ENCODE peak calls at places on chromosomes 7 and 10, in six cellular contexts. V is RWPE1, X is osteoblast, Z is brain microvascular endothelial cell, F is GM23338, M is Peyer's patch. S is an unnamed sample.

GRCh38 chr10:30034433-30035137 is 24.8 kb downstream of the JCAD start:
- DNase-seq in Z (no peak), X (no peak), F (peak), M (no peak), V (no peak), S (no peak)

GRCh38 chr7:16471933-16472332 is 6.4 kb upstream of the SOSTDC1 start:
- DNase-seq in X (no peak), F (no peak), Z (no peak), M (no peak), V (no peak), S (no peak)

GRCh38 chr10:13404305-13404759 is 56.2 kb upstream of the SEPHS1 start:
- DNase-seq in M (no peak), X (no peak), Z (peak), V (no peak), F (no peak), S (no peak)

GRCh38 chr10:119024882-119025281 is 4.6 kb upstream of the NANOS1 start:
- DNase-seq in X (no peak), Z (no peak), M (no peak), V (no peak), F (no peak), S (no peak)

GRCh38 chr10:11602357-11602756 is 9.1 kb downstream of the USP6NL start:
- DNase-seq in X (no peak), V (no peak), F (no peak), M (no peak), Z (no peak), S (no peak)

GRCh38 chr10:6065845-6066244 is 3.7 kb upstream of the IL2RA start:
- DNase-seq in X (no peak), M (no peak), Z (no peak), V (no peak), F (no peak), S (no peak)

GRCh38 chr10:11178606-11179221 is 161.0 kb downstream of the CELF2 start:
- DNase-seq in V (no peak), X (no peak), Z (peak), F (no peak), M (no peak), S (peak)

GRCh38 chr7:139094030-139094429 is 15.5 kb downstream of the ZC3HAV1 start:
- DNase-seq in V (no peak), Z (no peak), X (no peak), M (no peak), F (no peak), S (no peak)

GRCh38 chr7:111090834-111091233 is at the start of gene LRRN3:
- DNase-seq in F (peak), X (peak), M (no peak), V (no peak), Z (peak), S (no peak)

DNA sequence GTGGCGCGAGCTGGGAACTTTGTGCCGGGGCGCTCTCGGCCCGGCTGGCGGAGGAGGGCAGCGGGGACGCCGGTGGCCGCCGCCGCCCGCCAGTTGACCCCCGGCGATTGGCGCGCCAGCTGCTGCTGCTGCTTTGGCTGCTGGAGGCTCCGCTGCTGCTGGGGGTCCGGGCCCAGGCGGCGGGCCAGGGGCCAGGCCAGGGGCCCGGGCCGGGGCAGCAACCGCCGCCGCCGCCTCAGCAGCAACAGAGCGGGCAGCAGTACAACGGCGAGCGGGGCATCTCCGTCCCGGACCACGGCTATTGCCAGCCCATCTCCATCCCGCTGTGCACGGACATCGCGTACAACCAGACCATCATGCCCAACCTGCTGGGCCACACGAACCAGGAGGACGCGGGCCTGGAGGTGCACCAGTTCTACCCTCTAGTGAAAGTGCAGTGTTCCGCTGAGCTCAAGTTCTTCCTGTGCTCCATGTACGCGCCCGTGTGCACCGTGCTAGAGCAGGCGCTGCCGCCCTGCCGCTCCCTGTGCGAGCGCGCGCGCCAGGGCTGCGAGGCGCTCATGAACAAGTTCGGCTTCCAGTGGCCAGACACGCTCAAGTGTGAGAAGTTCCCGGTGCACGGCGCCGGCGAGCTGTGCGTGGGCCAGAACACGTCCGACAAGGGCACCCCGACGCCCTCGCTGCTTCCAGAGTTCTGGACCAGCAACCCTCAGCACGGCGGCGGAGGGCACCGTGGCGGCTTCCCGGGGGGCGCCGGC is 870 bp downstream of the FZD1 start:
- DNase-seq in M (peak), F (peak), Z (no peak), V (peak), X (peak), S (no peak)
- TF ChIP-seq CTCF in M (no peak), F (no peak), Z (no peak), V (no peak), X (no peak), S (no peak)

GRCh38 chr7:158910254-158911053 is 54.1 kb downstream of the DYNC2I1 start:
- DNase-seq in M (no peak), V (no peak), X (peak), F (peak), Z (no peak), S (no peak)

GRCh38 chr7:158908552-158908951 is 52.2 kb downstream of the DYNC2I1 start:
- DNase-seq in M (no peak), F (peak), X (peak), Z (no peak), V (no peak), S (no peak)

GRCh38 chr7:158912406-158912805 is 56.0 kb downstream of the DYNC2I1 start:
- DNase-seq in V (no peak), F (no peak), Z (no peak), M (no peak), X (no peak), S (no peak)

GRCh38 chr7:158911145-158911544 is 54.8 kb downstream of the DYNC2I1 start:
- DNase-seq in V (no peak), X (no peak), F (no peak), M (no peak), Z (no peak), S (no peak)

DNA sequence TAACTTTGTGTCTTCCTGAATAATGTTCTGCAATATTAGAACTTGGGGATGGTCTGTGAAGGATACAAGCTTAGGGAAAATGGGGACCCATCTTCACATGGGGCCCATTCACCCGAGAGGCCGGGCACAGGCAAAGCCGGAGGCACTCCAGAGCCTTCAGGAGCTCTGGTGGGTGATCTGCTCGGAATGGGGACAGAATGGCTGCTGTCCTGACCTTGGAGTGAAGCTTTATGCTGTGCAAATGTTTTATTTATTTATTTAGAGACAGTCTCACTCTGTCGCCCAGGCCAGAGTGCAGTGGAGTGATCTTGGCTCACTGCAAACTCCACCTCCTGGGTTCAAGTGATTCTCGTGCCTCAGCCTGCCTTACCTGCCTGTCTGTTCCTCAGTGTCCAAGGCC is 55.4 kb downstream of the DYNC2I1 start:
- DNase-seq in X (no peak), V (no peak), F (no peak), M (no peak), Z (no peak), S (no peak)
- H3K27ac ChIP-seq in X (no peak), V (no peak), F (no peak), M (no peak), Z (no peak), S (no peak)

GRCh38 chr10:116827214-116827671 is 22.1 kb upstream of the ENO4 start:
- DNase-seq in Z (no peak), F (peak), V (no peak), X (no peak), M (no peak), S (peak)
- TF ChIP-seq CTCF in Z (peak), F (peak), V (no peak), X (no peak), M (no peak), S (no peak)

GRCh38 chr10:43411536-43411935 is 2.5 kb upstream of the HNRNPF start:
- DNase-seq in Z (no peak), M (no peak), X (no peak), V (no peak), F (no peak), S (no peak)
- H3K27ac ChIP-seq in Z (no peak), M (no peak), X (no peak), V (peak), F (no peak), S (no peak)

DNA sequence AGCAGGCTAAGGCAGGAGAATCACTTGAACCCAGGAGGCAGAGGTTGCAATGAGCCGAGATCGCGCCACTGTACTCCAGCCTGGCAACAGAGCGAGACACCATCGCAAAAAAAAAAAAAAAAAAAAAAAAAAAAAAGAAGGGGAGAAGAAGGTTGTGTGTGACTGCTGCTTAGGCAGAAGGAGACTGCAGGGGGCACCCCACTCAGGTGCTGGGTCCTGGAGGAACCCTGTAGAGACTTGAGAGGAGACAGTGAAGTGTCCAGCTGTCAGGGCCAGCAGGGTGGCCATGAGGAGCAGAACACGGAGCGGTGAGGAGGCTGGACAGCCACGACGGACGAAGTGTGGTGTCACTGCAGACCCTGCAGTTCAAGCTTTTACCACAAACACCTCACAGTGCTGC is 99.0 kb upstream of the NMT2 start:
- DNase-seq in Z (no peak), X (peak), M (no peak), F (no peak), V (no peak), S (no peak)
- TF ChIP-seq CTCF in Z (peak), X (peak), M (no peak), F (no peak), V (no peak), S (no peak)

GRCh38 chr10:74787457-74787856 is 38.9 kb upstream of the KAT6B start:
- DNase-seq in V (no peak), X (no peak), F (no peak), Z (no peak), M (no peak), S (no peak)
- H3K27ac ChIP-seq in V (no peak), X (no peak), F (no peak), Z (no peak), M (no peak), S (no peak)

GRCh38 chr10:62582804-62583208 is 208.6 kb downstream of the ZNF365 start:
- DNase-seq in M (no peak), Z (peak), V (peak), F (no peak), X (peak), S (no peak)
- TF ChIP-seq CTCF in M (no peak), Z (no peak), V (no peak), F (no peak), X (no peak), S (no peak)

GRCh38 chr7:32164341-32164996 is 94.3 kb upstream of the PDE1C start:
- DNase-seq in M (no peak), F (peak), V (peak), Z (peak), X (peak), S (no peak)
- H3K27ac ChIP-seq in M (no peak), F (no peak), V (no peak), Z (peak), X (peak), S (no peak)

S was measured in vagina.